ENCODE peak calls at places on chromosome 11, in five cellular contexts. One of them, this sample, is unnamed.

GRCh38 chr11:73141309-73142127 is 600 bp downstream of the FCHSD2 start:
- DNase-seq in right cardiac atrium: peak
- DNase-seq in caudate nucleus: peak
- DNase-seq in heart left ventricle: peak
- DNase-seq in thoracic aorta: no peak
- DNase-seq in this sample: peak

GRCh38 chr11:119380160-119380815 is 1.2 kb downstream of the USP2 start:
- DNase-seq in heart left ventricle: peak
- DNase-seq in thoracic aorta: no peak
- DNase-seq in caudate nucleus: no peak
- DNase-seq in right cardiac atrium: no peak
- DNase-seq in this sample: no peak

GRCh38 chr11:113550179-113550578 is 75.0 kb upstream of the DRD2 start:
- DNase-seq in thoracic aorta: no peak
- DNase-seq in heart left ventricle: no peak
- DNase-seq in caudate nucleus: no peak
- DNase-seq in right cardiac atrium: no peak
- DNase-seq in this sample: no peak

GRCh38 chr11:14809466-14809865 is 82.6 kb downstream of the CYP2R1 start:
- DNase-seq in thoracic aorta: no peak
- DNase-seq in caudate nucleus: no peak
- DNase-seq in right cardiac atrium: no peak
- DNase-seq in heart left ventricle: no peak
- DNase-seq in this sample: no peak

GRCh38 chr11:120128392-120129172 is 9.3 kb downstream of the TRIM29 start:
- DNase-seq in thoracic aorta: no peak
- DNase-seq in right cardiac atrium: no peak
- DNase-seq in heart left ventricle: no peak
- DNase-seq in caudate nucleus: no peak
- DNase-seq in this sample: peak

GRCh38 chr11:84437129-84438123 is 1151.3 kb upstream of the CCDC90B start:
- DNase-seq in thoracic aorta: no peak
- DNase-seq in heart left ventricle: no peak
- DNase-seq in caudate nucleus: peak
- DNase-seq in right cardiac atrium: no peak
- DNase-seq in this sample: no peak

GRCh38 chr11:129853508-129854228 is 38.0 kb downstream of the TMEM45B start:
- DNase-seq in thoracic aorta: no peak
- DNase-seq in heart left ventricle: no peak
- DNase-seq in right cardiac atrium: peak
- DNase-seq in caudate nucleus: no peak
- DNase-seq in this sample: no peak

GRCh38 chr11:120601566-120601965 is 90.0 kb downstream of the GRIK4 start:
- DNase-seq in right cardiac atrium: no peak
- DNase-seq in caudate nucleus: no peak
- DNase-seq in thoracic aorta: no peak
- DNase-seq in heart left ventricle: no peak
- DNase-seq in this sample: no peak

GRCh38 chr11:45654242-45654641 is 11.2 kb downstream of the CHST1 start:
- DNase-seq in caudate nucleus: peak
- DNase-seq in heart left ventricle: peak
- DNase-seq in thoracic aorta: no peak
- DNase-seq in right cardiac atrium: no peak
- DNase-seq in this sample: no peak

GRCh38 chr11:1473011-1473628 is 13.5 kb downstream of the MOB2 start:
- DNase-seq in heart left ventricle: no peak
- DNase-seq in caudate nucleus: no peak
- DNase-seq in right cardiac atrium: peak
- DNase-seq in thoracic aorta: no peak
- DNase-seq in this sample: peak

GRCh38 chr11:1469911-1470680 is 16.5 kb downstream of the MOB2 start:
- DNase-seq in thoracic aorta: no peak
- DNase-seq in right cardiac atrium: peak
- DNase-seq in caudate nucleus: no peak
- DNase-seq in heart left ventricle: no peak
- DNase-seq in this sample: no peak

GRCh38 chr11:1470681-1471611 is 15.6 kb downstream of the MOB2 start:
- DNase-seq in caudate nucleus: no peak
- DNase-seq in heart left ventricle: no peak
- DNase-seq in thoracic aorta: no peak
- DNase-seq in right cardiac atrium: peak
- DNase-seq in this sample: peak

GRCh38 chr11:1472180-1473005 is 14.2 kb downstream of the MOB2 start:
- DNase-seq in right cardiac atrium: peak
- DNase-seq in thoracic aorta: no peak
- DNase-seq in heart left ventricle: no peak
- DNase-seq in caudate nucleus: no peak
- DNase-seq in this sample: peak

DNA sequence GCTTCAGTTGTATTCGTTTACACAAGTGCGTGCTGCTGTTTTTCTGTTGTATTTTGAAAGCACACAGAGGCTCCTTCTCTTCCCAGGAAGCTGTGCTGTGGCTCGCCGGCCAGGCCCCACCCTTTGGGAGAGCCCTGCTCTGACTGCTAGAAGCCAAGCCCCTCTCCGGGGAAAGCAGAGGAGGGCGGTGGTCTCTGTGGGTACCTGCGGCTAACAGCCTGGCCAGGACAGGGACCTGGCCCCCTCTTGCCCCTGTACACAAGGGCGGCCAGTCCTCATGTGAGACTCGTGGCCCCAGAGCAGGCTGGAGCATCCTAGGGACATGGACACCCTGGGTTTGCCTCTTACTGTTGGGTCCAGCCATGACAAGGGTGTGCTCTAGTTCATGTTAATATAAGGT is 14.8 kb downstream of the MOB2 start:
- DNase-seq in heart left ventricle: no peak
- DNase-seq in caudate nucleus: no peak
- DNase-seq in thoracic aorta: no peak
- DNase-seq in right cardiac atrium: peak
- DNase-seq in this sample: peak
- H3K27ac ChIP-seq in heart left ventricle: no peak
- H3K27ac ChIP-seq in caudate nucleus: no peak
- H3K27ac ChIP-seq in thoracic aorta: no peak
- H3K27ac ChIP-seq in right cardiac atrium: no peak
- H3K27ac ChIP-seq in this sample: no peak

GRCh38 chr11:87315229-87315628 is 277.5 kb downstream of the TMEM135 start:
- DNase-seq in heart left ventricle: no peak
- DNase-seq in thoracic aorta: no peak
- DNase-seq in caudate nucleus: no peak
- DNase-seq in right cardiac atrium: no peak
- DNase-seq in this sample: no peak
- H3K27ac ChIP-seq in heart left ventricle: no peak
- H3K27ac ChIP-seq in thoracic aorta: no peak
- H3K27ac ChIP-seq in caudate nucleus: no peak
- H3K27ac ChIP-seq in right cardiac atrium: no peak
- H3K27ac ChIP-seq in this sample: no peak

GRCh38 chr11:99968336-99968735 is 718.8 kb upstream of the ARHGAP42 start:
- DNase-seq in thoracic aorta: no peak
- DNase-seq in right cardiac atrium: no peak
- DNase-seq in heart left ventricle: no peak
- DNase-seq in caudate nucleus: no peak
- DNase-seq in this sample: no peak
- H3K27ac ChIP-seq in thoracic aorta: no peak
- H3K27ac ChIP-seq in right cardiac atrium: no peak
- H3K27ac ChIP-seq in heart left ventricle: no peak
- H3K27ac ChIP-seq in caudate nucleus: no peak
- H3K27ac ChIP-seq in this sample: no peak

GRCh38 chr11:35144103-35144741 is 5.3 kb downstream of the CD44 start:
- DNase-seq in heart left ventricle: no peak
- DNase-seq in right cardiac atrium: no peak
- DNase-seq in thoracic aorta: no peak
- DNase-seq in caudate nucleus: no peak
- DNase-seq in this sample: no peak

GRCh38 chr11:35146074-35146521 is 7.1 kb downstream of the CD44 start:
- DNase-seq in right cardiac atrium: no peak
- DNase-seq in caudate nucleus: no peak
- DNase-seq in thoracic aorta: no peak
- DNase-seq in heart left ventricle: no peak
- DNase-seq in this sample: no peak

GRCh38 chr11:35146711-35147110 is 7.7 kb downstream of the CD44 start:
- DNase-seq in caudate nucleus: no peak
- DNase-seq in right cardiac atrium: no peak
- DNase-seq in heart left ventricle: no peak
- DNase-seq in thoracic aorta: no peak
- DNase-seq in this sample: no peak

GRCh38 chr11:35144811-35145210 is 5.8 kb downstream of the CD44 start:
- DNase-seq in caudate nucleus: no peak
- DNase-seq in right cardiac atrium: no peak
- DNase-seq in thoracic aorta: no peak
- DNase-seq in heart left ventricle: no peak
- DNase-seq in this sample: no peak

DNA sequence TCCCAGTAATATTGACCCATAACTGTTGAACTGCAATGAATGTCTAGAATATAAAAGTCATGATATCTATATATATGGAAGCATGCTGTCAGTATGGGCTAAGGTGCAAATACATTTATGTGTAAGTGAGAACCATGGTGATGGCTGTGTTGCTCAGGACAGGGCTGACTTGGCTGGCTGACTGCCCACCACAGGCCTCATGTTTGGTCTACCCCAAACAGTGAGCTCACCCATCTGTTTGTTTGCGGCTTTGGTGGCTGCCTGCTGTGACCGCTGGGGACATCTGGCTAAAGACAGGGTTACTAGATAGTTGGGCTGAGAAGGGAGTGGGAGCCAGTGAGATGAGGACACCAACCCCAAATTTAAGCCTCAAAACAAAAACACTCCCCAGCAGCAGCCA is 6.3 kb downstream of the CD44 start:
- DNase-seq in heart left ventricle: no peak
- DNase-seq in right cardiac atrium: no peak
- DNase-seq in thoracic aorta: no peak
- DNase-seq in caudate nucleus: no peak
- DNase-seq in this sample: no peak
- H3K27ac ChIP-seq in heart left ventricle: no peak
- H3K27ac ChIP-seq in right cardiac atrium: no peak
- H3K27ac ChIP-seq in thoracic aorta: no peak
- H3K27ac ChIP-seq in caudate nucleus: no peak
- H3K27ac ChIP-seq in this sample: no peak

DNA sequence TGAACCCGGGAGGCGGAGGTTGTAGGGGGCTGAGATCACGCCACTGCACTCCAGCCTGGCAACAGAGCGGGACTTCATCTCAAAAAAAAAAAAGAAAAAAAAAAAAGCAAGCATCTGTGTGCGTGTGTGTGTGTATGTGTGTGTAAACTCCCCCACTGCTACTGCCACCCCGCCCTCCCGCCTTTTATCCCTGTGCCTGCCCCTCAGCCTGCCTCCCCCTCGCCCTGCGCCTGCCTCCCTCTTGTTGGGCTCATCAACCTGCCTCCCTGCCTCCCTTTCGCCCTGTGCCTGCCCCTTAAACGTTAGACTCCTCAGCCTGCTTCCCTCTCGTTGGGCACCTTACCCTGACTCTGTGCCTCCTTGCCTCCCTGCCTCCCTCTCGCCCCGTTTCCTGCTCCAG is 18.0 kb downstream of the TMEM258 start:
- DNase-seq in heart left ventricle: no peak
- DNase-seq in right cardiac atrium: no peak
- DNase-seq in thoracic aorta: no peak
- DNase-seq in caudate nucleus: no peak
- DNase-seq in this sample: no peak
- H3K27ac ChIP-seq in heart left ventricle: no peak
- H3K27ac ChIP-seq in right cardiac atrium: no peak
- H3K27ac ChIP-seq in thoracic aorta: no peak
- H3K27ac ChIP-seq in caudate nucleus: peak
- H3K27ac ChIP-seq in this sample: no peak

DNA sequence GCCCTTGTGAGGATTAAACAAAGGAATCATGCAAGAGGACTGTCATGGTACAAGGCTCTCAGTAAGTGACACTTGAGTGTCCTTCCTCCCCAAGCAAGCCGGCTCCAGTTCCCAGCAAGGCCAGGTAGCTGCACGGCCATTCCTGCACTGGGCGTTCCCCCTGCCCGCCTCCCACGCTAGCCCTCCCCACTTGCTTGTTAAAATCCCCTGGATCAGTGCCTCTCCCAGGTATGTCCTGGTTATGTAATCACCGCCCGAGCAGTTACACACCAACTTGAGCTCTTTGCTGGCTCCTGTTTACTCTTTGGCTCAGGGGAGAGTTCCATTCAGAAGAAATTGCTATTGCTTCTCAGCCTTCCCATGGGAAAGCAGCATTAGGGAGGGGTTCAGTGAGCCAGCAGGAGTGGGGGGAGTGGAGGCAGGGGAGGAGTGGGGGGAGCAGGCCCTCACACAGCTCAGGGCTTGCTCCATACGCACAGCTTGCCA is 19.4 kb upstream of the MYEOV start:
- DNase-seq in right cardiac atrium: no peak
- DNase-seq in heart left ventricle: no peak
- DNase-seq in thoracic aorta: no peak
- DNase-seq in caudate nucleus: no peak
- DNase-seq in this sample: no peak
- H3K27ac ChIP-seq in right cardiac atrium: no peak
- H3K27ac ChIP-seq in heart left ventricle: no peak
- H3K27ac ChIP-seq in thoracic aorta: no peak
- H3K27ac ChIP-seq in caudate nucleus: no peak
- H3K27ac ChIP-seq in this sample: no peak

GRCh38 chr11:66113132-66113856 is 43.2 kb downstream of the PACS1 start:
- DNase-seq in heart left ventricle: no peak
- DNase-seq in right cardiac atrium: no peak
- DNase-seq in caudate nucleus: no peak
- DNase-seq in thoracic aorta: no peak
- DNase-seq in this sample: no peak
- H3K27ac ChIP-seq in heart left ventricle: peak
- H3K27ac ChIP-seq in right cardiac atrium: no peak
- H3K27ac ChIP-seq in caudate nucleus: no peak
- H3K27ac ChIP-seq in thoracic aorta: no peak
- H3K27ac ChIP-seq in this sample: peak

This sample was measured in left ventricle myocardium inferior.